ENCODE peak calls at places on chromosomes 11 and 22, in four cellular contexts. Y, U, K and C are unnamed samples.

GRCh38 chr11:115321602-115322289 is 182.5 kb downstream of the CADM1 start:
- DNase-seq in Y (no peak), U (no peak), K (no peak), C (no peak)

GRCh38 chr11:90788956-90789355 is 566.1 kb upstream of the CHORDC1 start:
- DNase-seq in Y (no peak), U (no peak), K (no peak), C (no peak)

GRCh38 chr11:66291706-66292542 is at the start of gene TMEM151A:
- DNase-seq in Y (no peak), U (peak), K (no peak), C (no peak)

GRCh38 chr11:16775604-16776283 is 37.3 kb downstream of the C11orf58 start:
- DNase-seq in Y (no peak), U (no peak), K (no peak), C (no peak)

GRCh38 chr11:57800444-57801184 is 39.0 kb downstream of the CTNND1 start:
- DNase-seq in Y (peak), U (peak), K (peak), C (no peak)

GRCh38 chr22:35418088-35418487 is 18.1 kb downstream of the MCM5 start:
- DNase-seq in Y (no peak), U (no peak), K (no peak), C (no peak)

GRCh38 chr22:22770280-22770871 is 117.2 kb upstream of the IGLL5 start:
- DNase-seq in Y (peak), U (peak), K (no peak), C (peak)

GRCh38 chr11:9708544-9708943 is 44.7 kb downstream of the SWAP70 start:
- DNase-seq in Y (no peak), U (no peak), K (no peak), C (no peak)

GRCh38 chr11:114308689-114309089 is 12.5 kb downstream of the NNMT start:
- DNase-seq in Y (no peak), U (no peak), K (no peak), C (no peak)

GRCh38 chr11:112082729-112083128 is 3.8 kb downstream of the TIMM8B start:
- DNase-seq in Y (no peak), U (no peak), K (no peak), C (no peak)

GRCh38 chr11:47441421-47441820 is 7.5 kb downstream of the RAPSN start:
- DNase-seq in Y (no peak), U (no peak), K (no peak), C (no peak)

GRCh38 chr11:104163100-104164027 is 583 bp downstream of the PDGFD start:
- DNase-seq in Y (no peak), U (no peak), K (no peak), C (peak)

GRCh38 chr11:120303004-120303637 is 22.0 kb upstream of the TLCD5 start:
- DNase-seq in Y (peak), U (peak), K (peak), C (peak)

GRCh38 chr22:19941365-19942070 is at the start of the genes COMT and TXNRD2:
- DNase-seq in Y (no peak), U (peak), K (no peak), C (peak)

GRCh38 chr22:49154433-49154832 is 673.2 kb downstream of the BRD1 start:
- DNase-seq in Y (no peak), U (no peak), K (no peak), C (no peak)

GRCh38 chr22:49152930-49153770 is 674.5 kb downstream of the BRD1 start:
- DNase-seq in Y (no peak), U (no peak), K (no peak), C (no peak)

GRCh38 chr22:49152146-49152929 is 675.3 kb downstream of the BRD1 start:
- DNase-seq in Y (no peak), U (peak), K (no peak), C (peak)

GRCh38 chr22:49155039-49155808 is 672.4 kb downstream of the BRD1 start:
- DNase-seq in Y (no peak), U (no peak), K (no peak), C (no peak)

DNA sequence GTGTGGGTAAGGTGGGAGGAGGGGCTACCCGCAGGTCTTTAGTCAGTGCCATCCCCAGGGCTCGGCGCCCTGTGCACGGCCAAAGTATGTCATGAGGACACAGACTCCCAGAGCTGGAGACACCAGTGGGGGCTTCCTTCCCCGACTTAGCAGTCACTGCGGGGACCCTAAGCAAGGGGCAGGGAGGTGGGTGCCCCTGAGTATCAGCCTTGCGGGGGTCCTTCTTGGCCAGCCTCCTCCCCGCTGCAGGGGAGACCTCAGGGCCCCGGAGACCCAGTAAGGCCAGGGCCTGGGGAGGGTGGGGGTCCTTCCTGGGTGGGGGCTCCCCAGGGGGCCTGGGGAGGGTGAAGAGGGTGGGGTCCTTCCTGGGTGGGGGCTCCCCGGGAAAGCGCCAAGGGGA is 673.8 kb downstream of the BRD1 start:
- DNase-seq in Y (no peak), U (no peak), K (no peak), C (no peak)
- TF ChIP-seq CREM in Y (no peak), U (no peak), K (no peak), C (no peak)

DNA sequence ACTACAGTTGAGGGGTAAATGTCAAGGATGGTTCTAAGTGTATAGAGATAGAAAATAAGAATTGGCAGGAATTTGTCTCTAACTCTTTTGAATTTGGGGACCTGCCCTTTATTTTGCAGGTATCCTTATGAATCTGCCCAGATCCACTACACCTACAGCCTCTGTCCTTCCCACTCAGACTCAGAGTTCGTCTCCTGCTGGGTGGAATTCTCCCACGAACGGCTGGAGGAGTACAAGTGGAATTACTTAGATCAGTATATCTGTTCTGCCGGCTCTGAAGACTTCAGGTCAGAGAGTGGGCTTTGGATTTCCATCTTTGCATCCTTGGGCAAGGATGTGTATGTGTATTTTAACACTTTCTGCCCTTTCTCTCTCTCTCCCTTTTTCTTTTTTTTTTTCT is 89.7 kb downstream of the DEPDC5 start:
- DNase-seq in Y (no peak), U (no peak), K (no peak), C (no peak)
- TF ChIP-seq CREM in Y (no peak), U (no peak), K (no peak), C (no peak)

DNA sequence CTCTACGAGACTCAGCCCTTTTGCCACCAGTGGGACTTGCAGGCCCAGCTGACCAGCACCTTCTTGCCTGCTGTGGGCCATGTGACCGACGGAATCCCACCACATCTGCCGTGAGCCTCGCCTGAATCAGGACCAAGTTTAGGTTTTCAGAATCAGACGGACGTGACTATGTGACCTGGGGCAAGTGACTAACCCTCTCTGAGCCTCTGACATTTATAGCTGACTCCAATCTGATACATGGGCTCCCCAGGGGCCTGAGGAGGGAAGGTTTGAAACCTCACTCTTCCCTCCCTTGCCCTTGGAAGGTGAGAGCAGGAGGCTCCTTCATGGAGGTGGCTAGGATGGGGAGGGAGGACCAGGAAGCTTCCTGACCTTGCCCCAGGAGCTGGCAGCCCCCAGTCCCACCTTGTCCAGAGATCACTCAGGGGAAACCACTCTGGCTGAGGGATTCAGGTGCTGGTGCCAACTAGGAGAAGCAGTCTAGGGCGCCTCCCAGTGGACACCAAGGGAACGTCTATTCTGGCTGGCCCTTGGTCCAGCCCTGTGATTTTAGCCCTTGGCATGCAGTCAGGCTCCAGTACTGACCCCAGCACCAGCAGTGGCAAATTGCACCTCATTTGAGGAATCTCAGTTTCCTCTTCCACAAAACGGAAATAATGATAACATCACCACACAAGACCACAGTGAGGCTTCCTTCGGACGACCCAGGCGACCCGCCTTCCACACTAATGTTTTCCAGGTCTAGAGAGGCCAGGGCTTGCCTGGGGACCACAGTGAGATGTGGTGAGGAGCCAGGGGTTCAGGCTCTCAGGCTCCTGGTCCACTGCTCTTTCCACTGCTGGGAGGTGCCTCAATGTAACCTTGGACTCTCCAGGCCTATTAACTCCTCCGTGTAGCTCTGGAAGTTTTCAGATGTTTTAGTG is 47.2 kb upstream of the SYT7 start:
- DNase-seq in Y (peak), U (peak), K (no peak), C (peak)
- TF ChIP-seq CREM in Y (no peak), U (no peak), K (no peak), C (no peak)

GRCh38 chr22:21568207-21569075 is 927 bp downstream of the UBE2L3 start:
- DNase-seq in Y (peak), U (peak), K (no peak), C (no peak)
- TF ChIP-seq CREM in Y (no peak), U (no peak), K (no peak), C (no peak)

GRCh38 chr11:31106963-31107576 is 262.5 kb downstream of the DCDC1 start:
- DNase-seq in Y (peak), U (peak), K (no peak), C (peak)
- TF ChIP-seq CREM in Y (no peak), U (no peak), K (no peak), C (no peak)

DNA sequence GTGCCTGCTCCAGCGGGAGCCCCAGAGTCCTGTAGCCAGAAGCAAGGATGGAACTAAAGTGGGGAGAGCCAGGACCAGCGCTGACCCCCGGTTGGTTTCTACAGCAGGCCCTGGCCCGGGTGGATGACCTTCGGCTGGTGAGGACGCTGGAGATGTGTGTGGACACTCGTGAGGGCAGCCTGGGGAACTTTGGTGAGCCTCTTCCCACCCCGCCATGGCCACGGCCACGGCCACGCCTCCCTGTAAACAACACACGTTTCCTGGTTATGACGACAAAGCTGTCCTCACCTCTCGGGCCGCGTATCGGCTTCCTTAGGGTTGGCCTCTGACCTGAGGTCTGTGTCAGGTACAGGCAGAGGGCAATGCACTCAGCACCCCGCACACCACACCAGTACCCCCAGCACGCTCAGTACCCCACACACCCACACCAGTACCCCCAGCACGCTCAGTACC is 4.1 kb downstream of the LRRC56 start:
- DNase-seq in Y (no peak), U (no peak), K (no peak), C (no peak)
- TF ChIP-seq CREM in Y (peak), U (no peak), K (no peak), C (no peak)

GRCh38 chr11:124917115-124917637 is 1.9 kb upstream of the HEPN1 start:
- DNase-seq in Y (peak), U (no peak), K (no peak), C (no peak)

GRCh38 chr11:124919836-124920755 is 1.0 kb downstream of the HEPN1 start:
- DNase-seq in Y (no peak), U (no peak), K (no peak), C (no peak)

GRCh38 chr11:124918950-124919349 is at the start of gene HEPN1:
- DNase-seq in Y (no peak), U (no peak), K (no peak), C (no peak)

GRCh38 chr11:124915541-124916369 is 3.3 kb upstream of the HEPN1 start:
- DNase-seq in Y (no peak), U (no peak), K (no peak), C (no peak)

DNA sequence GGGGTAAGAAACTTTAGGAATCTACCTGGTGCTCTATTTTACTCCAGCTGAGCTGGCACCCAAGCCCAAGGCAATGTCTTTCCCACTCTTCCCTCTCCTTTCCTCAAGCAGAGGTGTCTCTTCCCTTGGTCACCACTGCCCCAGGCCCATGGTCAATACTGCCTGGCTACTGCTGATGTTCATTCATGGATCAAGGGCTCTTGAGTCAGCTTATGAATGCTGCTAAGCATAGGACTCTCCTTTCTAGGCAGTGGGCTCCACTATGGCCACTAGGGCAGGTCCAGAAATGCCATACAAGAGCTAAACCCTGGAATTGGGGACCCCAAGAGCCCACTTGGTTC is 2.7 kb upstream of the HEPN1 start:
- DNase-seq in Y (no peak), U (no peak), K (no peak), C (no peak)
- TF ChIP-seq CREM in Y (no peak), U (no peak), K (no peak), C (no peak)

GRCh38 chr11:118202599-118203422 is 22.0 kb downstream of the JAML start:
- DNase-seq in Y (peak), U (no peak), K (no peak), C (no peak)
- TF ChIP-seq CREM in Y (peak), U (no peak), K (no peak), C (no peak)

DNA sequence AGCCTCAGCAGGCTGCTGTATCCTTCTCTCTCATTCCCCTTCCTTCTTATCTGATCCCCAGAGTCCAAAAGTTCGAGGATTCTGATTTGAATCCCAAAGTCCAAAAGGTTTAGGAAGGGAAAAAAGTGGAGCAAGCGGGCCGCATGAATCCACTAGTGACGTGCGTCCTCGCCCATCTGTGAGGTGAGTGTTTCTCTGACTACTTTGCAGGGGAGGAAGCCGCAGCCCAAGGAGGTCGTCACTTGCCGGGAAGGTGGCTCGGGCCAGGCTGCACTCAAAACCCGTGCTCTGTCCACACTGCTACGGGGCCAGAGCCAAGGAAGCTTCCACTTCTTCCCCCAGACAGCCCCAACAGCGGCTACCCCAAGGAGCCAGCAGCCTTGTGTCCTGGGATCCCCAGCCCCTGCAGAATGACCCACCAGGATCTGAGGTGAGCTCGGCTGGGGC is 16.3 kb downstream of the SLC25A18 start:
- DNase-seq in Y (no peak), U (no peak), K (no peak), C (no peak)
- TF ChIP-seq CREM in Y (no peak), U (no peak), K (no peak), C (no peak)

GRCh38 chr11:12478743-12479142 is 101.4 kb downstream of the PARVA start:
- DNase-seq in Y (peak), U (no peak), K (no peak), C (no peak)
- TF ChIP-seq CREM in Y (no peak), U (no peak), K (no peak), C (no peak)